ENCODE peak calls at places on chromosomes 1 and 21, in nine cellular contexts. One of them, this sample, is unnamed.

GRCh38 chr1:60425528-60425927 is 352.0 kb upstream of the C1orf87 start:
- DNase-seq in fibroblast of villous mesenchyme: no peak
- DNase-seq in cardiac fibroblast: peak
- DNase-seq in hepatocyte: peak
- DNase-seq in body of pancreas: no peak
- DNase-seq in PC-9: no peak
- DNase-seq in GM12864: no peak
- DNase-seq in K562: no peak
- DNase-seq in AG04450: no peak
- DNase-seq in this sample: peak

GRCh38 chr1:114956570-114956969 is 73.1 kb upstream of the TSHB start:
- DNase-seq in fibroblast of villous mesenchyme: peak
- DNase-seq in cardiac fibroblast: peak
- DNase-seq in hepatocyte: peak
- DNase-seq in body of pancreas: no peak
- DNase-seq in PC-9: no peak
- DNase-seq in GM12864: no peak
- DNase-seq in K562: peak
- DNase-seq in AG04450: no peak
- DNase-seq in this sample: peak

GRCh38 chr1:63892632-63893395 is 119.0 kb downstream of the ROR1 start:
- DNase-seq in fibroblast of villous mesenchyme: peak
- DNase-seq in cardiac fibroblast: peak
- DNase-seq in hepatocyte: no peak
- DNase-seq in body of pancreas: no peak
- DNase-seq in PC-9: peak
- DNase-seq in GM12864: peak
- DNase-seq in K562: no peak
- DNase-seq in AG04450: no peak
- DNase-seq in this sample: peak

GRCh38 chr1:47693115-47693514 is 255.3 kb downstream of the FOXD2 start:
- DNase-seq in fibroblast of villous mesenchyme: no peak
- DNase-seq in cardiac fibroblast: no peak
- DNase-seq in hepatocyte: no peak
- DNase-seq in body of pancreas: no peak
- DNase-seq in PC-9: no peak
- DNase-seq in GM12864: no peak
- DNase-seq in K562: no peak
- DNase-seq in AG04450: no peak
- DNase-seq in this sample: no peak

GRCh38 chr1:42137766-42138165 is 15.4 kb upstream of the GUCA2B start:
- DNase-seq in fibroblast of villous mesenchyme: no peak
- DNase-seq in cardiac fibroblast: no peak
- DNase-seq in hepatocyte: no peak
- DNase-seq in body of pancreas: no peak
- DNase-seq in PC-9: no peak
- DNase-seq in GM12864: no peak
- DNase-seq in K562: no peak
- DNase-seq in AG04450: no peak
- DNase-seq in this sample: no peak

GRCh38 chr1:145740269-145740668 is 21.0 kb downstream of the CD160 start:
- DNase-seq in fibroblast of villous mesenchyme: peak
- DNase-seq in cardiac fibroblast: peak
- DNase-seq in hepatocyte: peak
- DNase-seq in body of pancreas: no peak
- DNase-seq in PC-9: peak
- DNase-seq in GM12864: no peak
- DNase-seq in K562: no peak
- DNase-seq in AG04450: peak
- DNase-seq in this sample: peak

GRCh38 chr1:115052454-115053083 is 22.9 kb downstream of the TSHB start:
- DNase-seq in fibroblast of villous mesenchyme: peak
- DNase-seq in cardiac fibroblast: peak
- DNase-seq in hepatocyte: peak
- DNase-seq in body of pancreas: peak
- DNase-seq in PC-9: peak
- DNase-seq in GM12864: peak
- DNase-seq in K562: peak
- DNase-seq in AG04450: no peak
- DNase-seq in this sample: peak

GRCh38 chr1:112558634-112559033 is 49.9 kb downstream of the WNT2B start:
- DNase-seq in fibroblast of villous mesenchyme: peak
- DNase-seq in cardiac fibroblast: no peak
- DNase-seq in hepatocyte: no peak
- DNase-seq in body of pancreas: no peak
- DNase-seq in PC-9: no peak
- DNase-seq in GM12864: no peak
- DNase-seq in K562: no peak
- DNase-seq in AG04450: no peak
- DNase-seq in this sample: no peak

GRCh38 chr1:91685994-91686393 is 185.3 kb downstream of the CDC7 start:
- DNase-seq in fibroblast of villous mesenchyme: no peak
- DNase-seq in cardiac fibroblast: peak
- DNase-seq in hepatocyte: no peak
- DNase-seq in body of pancreas: no peak
- DNase-seq in PC-9: no peak
- DNase-seq in GM12864: no peak
- DNase-seq in K562: no peak
- DNase-seq in AG04450: no peak
- DNase-seq in this sample: no peak

GRCh38 chr21:34498623-34499022 is 13.4 kb downstream of the KCNE1 start:
- DNase-seq in fibroblast of villous mesenchyme: peak
- DNase-seq in cardiac fibroblast: peak
- DNase-seq in hepatocyte: peak
- DNase-seq in body of pancreas: no peak
- DNase-seq in PC-9: no peak
- DNase-seq in GM12864: no peak
- DNase-seq in K562: no peak
- DNase-seq in AG04450: no peak
- DNase-seq in this sample: peak

DNA sequence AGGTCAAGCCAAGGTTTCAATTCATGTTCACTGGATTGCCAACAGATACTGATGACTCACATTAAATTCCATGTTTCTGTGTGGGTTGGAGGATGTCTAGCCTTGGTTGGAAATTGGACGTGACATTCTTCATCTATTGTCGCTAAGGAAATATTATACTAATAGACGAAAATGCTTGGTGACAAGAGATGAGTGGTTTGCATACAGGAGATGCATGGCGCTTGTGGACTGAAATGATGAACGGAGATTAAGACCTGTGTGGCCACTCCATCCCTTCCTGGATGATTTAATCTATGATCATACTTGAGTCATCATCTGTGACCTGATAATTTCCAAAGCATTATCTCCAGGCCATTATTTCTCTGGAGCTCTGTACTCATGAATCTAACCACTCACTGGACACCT is 97.0 kb upstream of the CD34 start:
- DNase-seq in fibroblast of villous mesenchyme: peak
- DNase-seq in cardiac fibroblast: peak
- DNase-seq in hepatocyte: no peak
- DNase-seq in body of pancreas: no peak
- DNase-seq in PC-9: no peak
- DNase-seq in GM12864: no peak
- DNase-seq in K562: no peak
- DNase-seq in AG04450: no peak
- DNase-seq in this sample: peak
- H3K4me3 ChIP-seq in fibroblast of villous mesenchyme: no peak
- H3K4me3 ChIP-seq in cardiac fibroblast: no peak
- H3K4me3 ChIP-seq in hepatocyte: no peak
- H3K4me3 ChIP-seq in body of pancreas: no peak
- H3K4me3 ChIP-seq in PC-9: no peak
- H3K4me3 ChIP-seq in GM12864: no peak
- H3K4me3 ChIP-seq in K562: no peak
- H3K4me3 ChIP-seq in AG04450: no peak
- H3K4me3 ChIP-seq in this sample: no peak

GRCh38 chr1:201775380-201775779 is 53.6 kb upstream of the IPO9 start:
- DNase-seq in fibroblast of villous mesenchyme: no peak
- DNase-seq in cardiac fibroblast: no peak
- DNase-seq in hepatocyte: no peak
- DNase-seq in body of pancreas: no peak
- DNase-seq in PC-9: no peak
- DNase-seq in GM12864: no peak
- DNase-seq in K562: no peak
- DNase-seq in AG04450: no peak
- DNase-seq in this sample: no peak

GRCh38 chr1:201772178-201772577 is 56.8 kb upstream of the IPO9 start:
- DNase-seq in fibroblast of villous mesenchyme: no peak
- DNase-seq in cardiac fibroblast: no peak
- DNase-seq in hepatocyte: no peak
- DNase-seq in body of pancreas: no peak
- DNase-seq in PC-9: no peak
- DNase-seq in GM12864: no peak
- DNase-seq in K562: no peak
- DNase-seq in AG04450: no peak
- DNase-seq in this sample: no peak

GRCh38 chr1:201774224-201774982 is 54.6 kb upstream of the IPO9 start:
- DNase-seq in fibroblast of villous mesenchyme: peak
- DNase-seq in cardiac fibroblast: peak
- DNase-seq in hepatocyte: no peak
- DNase-seq in body of pancreas: no peak
- DNase-seq in PC-9: no peak
- DNase-seq in GM12864: no peak
- DNase-seq in K562: no peak
- DNase-seq in AG04450: no peak
- DNase-seq in this sample: peak

GRCh38 chr1:201773764-201774163 is 55.2 kb upstream of the IPO9 start:
- DNase-seq in fibroblast of villous mesenchyme: no peak
- DNase-seq in cardiac fibroblast: no peak
- DNase-seq in hepatocyte: no peak
- DNase-seq in body of pancreas: no peak
- DNase-seq in PC-9: no peak
- DNase-seq in GM12864: no peak
- DNase-seq in K562: no peak
- DNase-seq in AG04450: no peak
- DNase-seq in this sample: no peak

DNA sequence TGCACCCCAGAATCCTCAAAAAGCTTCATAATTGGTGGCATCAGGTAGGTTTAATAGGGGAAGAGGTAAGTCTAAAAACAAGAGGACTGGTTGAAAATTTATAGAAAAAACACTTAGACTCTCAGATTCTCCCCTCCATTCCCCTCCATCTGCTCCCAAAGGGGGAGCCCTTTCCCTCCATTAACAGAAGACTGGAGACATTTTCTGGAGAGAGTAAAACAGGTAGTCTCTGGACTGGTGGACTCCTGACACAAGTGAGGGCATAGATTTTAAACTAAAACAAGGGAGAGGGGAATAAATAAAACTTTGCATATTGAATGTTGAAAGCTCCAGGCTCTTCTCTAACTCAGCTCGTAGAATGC is 54.0 kb upstream of the IPO9 start:
- DNase-seq in fibroblast of villous mesenchyme: no peak
- DNase-seq in cardiac fibroblast: no peak
- DNase-seq in hepatocyte: no peak
- DNase-seq in body of pancreas: no peak
- DNase-seq in PC-9: no peak
- DNase-seq in GM12864: no peak
- DNase-seq in K562: no peak
- DNase-seq in AG04450: no peak
- DNase-seq in this sample: no peak
- TF ChIP-seq CTCF in fibroblast of villous mesenchyme: no peak
- TF ChIP-seq CTCF in cardiac fibroblast: peak
- TF ChIP-seq CTCF in hepatocyte: no peak
- TF ChIP-seq CTCF in body of pancreas: no peak
- TF ChIP-seq CTCF in PC-9: no peak
- TF ChIP-seq CTCF in GM12864: no peak
- TF ChIP-seq CTCF in K562: no peak
- TF ChIP-seq CTCF in AG04450: peak
- TF ChIP-seq CTCF in this sample: peak

GRCh38 chr1:20729990-20730689 is 2.4 kb downstream of the SH2D5 start:
- DNase-seq in fibroblast of villous mesenchyme: no peak
- DNase-seq in cardiac fibroblast: no peak
- DNase-seq in hepatocyte: no peak
- DNase-seq in body of pancreas: no peak
- DNase-seq in PC-9: no peak
- DNase-seq in GM12864: no peak
- DNase-seq in K562: no peak
- DNase-seq in AG04450: no peak
- DNase-seq in this sample: no peak
- H3K4me3 ChIP-seq in fibroblast of villous mesenchyme: no peak
- H3K4me3 ChIP-seq in cardiac fibroblast: no peak
- H3K4me3 ChIP-seq in hepatocyte: no peak
- H3K4me3 ChIP-seq in body of pancreas: no peak
- H3K4me3 ChIP-seq in PC-9: no peak
- H3K4me3 ChIP-seq in GM12864: no peak
- H3K4me3 ChIP-seq in K562: no peak
- H3K4me3 ChIP-seq in AG04450: peak
- H3K4me3 ChIP-seq in this sample: no peak

DNA sequence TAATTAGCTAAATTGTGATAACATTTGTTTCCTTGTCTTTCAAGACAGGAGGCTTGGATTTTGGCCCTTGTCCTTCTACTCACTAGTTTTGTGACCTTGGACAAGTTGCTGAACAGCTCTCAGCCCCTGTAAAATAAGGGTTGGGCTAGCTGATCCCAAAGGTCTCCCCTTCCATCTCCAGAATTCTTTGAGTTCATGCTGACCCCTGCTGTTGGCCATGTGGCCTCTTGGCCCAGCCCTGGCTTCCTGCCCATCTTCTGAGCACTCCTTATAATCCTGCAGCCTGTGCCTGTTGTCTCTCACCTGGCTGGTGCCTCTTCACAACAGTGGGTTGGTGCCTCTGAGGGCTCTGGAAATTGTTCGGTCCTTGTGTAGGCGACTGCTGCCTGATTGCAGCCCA is 10.1 kb downstream of the PTGFRN start:
- DNase-seq in fibroblast of villous mesenchyme: peak
- DNase-seq in cardiac fibroblast: no peak
- DNase-seq in hepatocyte: no peak
- DNase-seq in body of pancreas: peak
- DNase-seq in PC-9: no peak
- DNase-seq in GM12864: no peak
- DNase-seq in K562: peak
- DNase-seq in AG04450: no peak
- DNase-seq in this sample: no peak
- TF ChIP-seq CTCF in fibroblast of villous mesenchyme: no peak
- TF ChIP-seq CTCF in cardiac fibroblast: no peak
- TF ChIP-seq CTCF in hepatocyte: no peak
- TF ChIP-seq CTCF in body of pancreas: peak
- TF ChIP-seq CTCF in PC-9: no peak
- TF ChIP-seq CTCF in GM12864: no peak
- TF ChIP-seq CTCF in K562: peak
- TF ChIP-seq CTCF in AG04450: no peak
- TF ChIP-seq CTCF in this sample: no peak

DNA sequence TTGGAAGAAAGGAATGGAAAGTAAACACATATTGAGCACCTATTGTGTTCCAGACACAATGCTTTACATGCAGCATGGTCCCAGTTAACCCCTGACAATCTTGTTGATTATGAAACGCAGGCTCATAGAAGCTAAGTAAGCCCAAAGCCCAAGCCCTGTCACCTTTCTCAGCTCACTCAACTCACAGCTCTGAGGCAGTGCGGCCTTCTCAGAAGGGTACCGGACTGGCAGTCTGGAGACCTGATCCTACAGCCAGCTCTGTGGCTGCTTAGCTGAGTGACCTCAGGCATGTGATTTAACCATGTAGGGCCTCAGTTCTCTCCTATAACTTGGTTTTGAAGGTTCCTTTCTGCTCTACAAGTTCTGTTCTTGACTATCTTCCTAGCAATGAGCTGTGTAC is 464 bp upstream of the RNASEL start:
- DNase-seq in fibroblast of villous mesenchyme: no peak
- DNase-seq in cardiac fibroblast: no peak
- DNase-seq in hepatocyte: no peak
- DNase-seq in body of pancreas: no peak
- DNase-seq in PC-9: no peak
- DNase-seq in GM12864: no peak
- DNase-seq in K562: no peak
- DNase-seq in AG04450: no peak
- DNase-seq in this sample: no peak
- H3K4me3 ChIP-seq in fibroblast of villous mesenchyme: no peak
- H3K4me3 ChIP-seq in cardiac fibroblast: no peak
- H3K4me3 ChIP-seq in hepatocyte: no peak
- H3K4me3 ChIP-seq in body of pancreas: no peak
- H3K4me3 ChIP-seq in PC-9: peak
- H3K4me3 ChIP-seq in GM12864: no peak
- H3K4me3 ChIP-seq in K562: peak
- H3K4me3 ChIP-seq in AG04450: peak
- H3K4me3 ChIP-seq in this sample: no peak